ENCODE peak calls at places on chromosomes 6 and 20, in ten cellular contexts. A is PC-9; Z is endothelial cell; H is neural crest cell; L is CD4-positive, alpha-beta T cell; J is esophagus muscularis mucosa; Y is nephron progenitor cell; I is K562; D is cardiac muscle cell; N is sigmoid colon. U is an unnamed sample.

GRCh38 chr6:19322691-19323470 is 514.3 kb upstream of the ID4 start:
- DNase-seq in A (no peak), Z (no peak), H (no peak), L (no peak), J (no peak), Y (no peak), I (no peak), D (no peak), N (no peak), U (no peak)

GRCh38 chr6:17986656-17987575 is 519 bp downstream of the KIF13A start:
- DNase-seq in A (no peak), Z (peak), H (peak), L (no peak), J (no peak), Y (peak), I (peak), D (peak), N (peak), U (peak)

GRCh38 chr20:38304845-38305447 is 990 bp downstream of the BPI start:
- DNase-seq in A (no peak), Z (peak), H (no peak), L (no peak), J (no peak), Y (peak), I (peak), D (peak), N (no peak), U (peak)

GRCh38 chr6:74087898-74088297 is 391.9 kb downstream of the CD109 start:
- DNase-seq in A (no peak), Z (no peak), H (no peak), L (no peak), J (no peak), Y (no peak), I (no peak), D (no peak), N (no peak), U (peak)

GRCh38 chr6:140541288-140541687 is 1166.8 kb upstream of the CITED2 start:
- DNase-seq in A (no peak), Z (no peak), H (no peak), L (no peak), J (no peak), Y (no peak), I (no peak), D (no peak), N (no peak), U (no peak)

GRCh38 chr20:53138454-53139291 is 166.5 kb downstream of the TSHZ2 start:
- DNase-seq in A (no peak), Z (no peak), H (no peak), L (no peak), J (no peak), Y (no peak), I (no peak), D (no peak), N (no peak), U (no peak)

GRCh38 chr6:14804444-14805210 is 441.2 kb upstream of the JARID2 start:
- DNase-seq in A (no peak), Z (no peak), H (no peak), L (no peak), J (no peak), Y (no peak), I (peak), D (peak), N (peak), U (no peak)

GRCh38 chr20:16011061-16011460 is 562.2 kb downstream of the KIF16B start:
- DNase-seq in A (no peak), Z (no peak), H (no peak), L (no peak), J (no peak), Y (no peak), I (no peak), D (no peak), N (no peak), U (no peak)

GRCh38 chr6:33298773-33299236 is at the start of gene RGL2:
- DNase-seq in A (peak), Z (peak), H (no peak), L (peak), J (peak), Y (peak), I (peak), D (peak), N (peak), U (peak)

GRCh38 chr6:117440558-117441525 is 15.1 kb upstream of the ROS1 start:
- DNase-seq in A (peak), Z (no peak), H (no peak), L (no peak), J (no peak), Y (no peak), I (no peak), D (no peak), N (no peak), U (no peak)

GRCh38 chr20:41352666-41353065 is 12.0 kb downstream of the LPIN3 start:
- DNase-seq in A (no peak), Z (no peak), H (no peak), L (no peak), J (no peak), Y (no peak), I (no peak), D (no peak), N (no peak), U (peak)

GRCh38 chr6:31884528-31885035 is 5.8 kb upstream of the SLC44A4 start:
- DNase-seq in A (no peak), Z (no peak), H (no peak), L (no peak), J (no peak), Y (no peak), I (no peak), D (no peak), N (no peak), U (no peak)

GRCh38 chr20:59697082-59697481 is 92.7 kb downstream of the PHACTR3 start:
- DNase-seq in A (no peak), Z (no peak), H (no peak), L (no peak), J (no peak), Y (no peak), I (no peak), D (no peak), N (no peak), U (no peak)

GRCh38 chr6:30942338-30943060 is 1.7 kb downstream of the MUCL3 start:
- DNase-seq in A (peak), Z (peak), H (peak), L (no peak), J (no peak), Y (peak), I (peak), D (peak), N (peak), U (peak)

DNA sequence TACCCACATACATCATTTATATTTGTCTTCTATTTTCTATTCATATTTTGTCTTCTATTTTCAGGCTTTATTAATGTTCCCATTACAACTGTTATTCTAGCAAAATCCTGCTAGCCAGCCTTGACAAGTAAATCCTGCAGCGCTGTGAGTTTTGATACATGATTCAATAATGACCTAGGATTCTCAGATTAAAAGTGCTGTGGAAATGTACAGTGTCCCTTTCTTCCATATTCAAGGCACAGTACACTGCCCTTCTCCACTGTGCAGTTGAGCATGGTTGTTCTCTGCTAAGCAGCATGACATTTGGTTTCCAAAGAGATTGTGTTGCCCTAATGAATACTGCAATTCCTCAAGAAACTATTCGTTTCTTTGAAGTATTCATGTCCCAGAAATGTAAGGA is 5.8 kb upstream of the HEY2 start:
- DNase-seq in A (no peak), Z (no peak), H (no peak), L (no peak), J (no peak), Y (no peak), I (no peak), D (no peak), N (no peak), U (no peak)
- TF ChIP-seq CTCF in A (no peak), Z (no peak), H (no peak), L (no peak), J (no peak), Y (no peak), I (no peak), D (no peak), N (no peak), U (no peak)

DNA sequence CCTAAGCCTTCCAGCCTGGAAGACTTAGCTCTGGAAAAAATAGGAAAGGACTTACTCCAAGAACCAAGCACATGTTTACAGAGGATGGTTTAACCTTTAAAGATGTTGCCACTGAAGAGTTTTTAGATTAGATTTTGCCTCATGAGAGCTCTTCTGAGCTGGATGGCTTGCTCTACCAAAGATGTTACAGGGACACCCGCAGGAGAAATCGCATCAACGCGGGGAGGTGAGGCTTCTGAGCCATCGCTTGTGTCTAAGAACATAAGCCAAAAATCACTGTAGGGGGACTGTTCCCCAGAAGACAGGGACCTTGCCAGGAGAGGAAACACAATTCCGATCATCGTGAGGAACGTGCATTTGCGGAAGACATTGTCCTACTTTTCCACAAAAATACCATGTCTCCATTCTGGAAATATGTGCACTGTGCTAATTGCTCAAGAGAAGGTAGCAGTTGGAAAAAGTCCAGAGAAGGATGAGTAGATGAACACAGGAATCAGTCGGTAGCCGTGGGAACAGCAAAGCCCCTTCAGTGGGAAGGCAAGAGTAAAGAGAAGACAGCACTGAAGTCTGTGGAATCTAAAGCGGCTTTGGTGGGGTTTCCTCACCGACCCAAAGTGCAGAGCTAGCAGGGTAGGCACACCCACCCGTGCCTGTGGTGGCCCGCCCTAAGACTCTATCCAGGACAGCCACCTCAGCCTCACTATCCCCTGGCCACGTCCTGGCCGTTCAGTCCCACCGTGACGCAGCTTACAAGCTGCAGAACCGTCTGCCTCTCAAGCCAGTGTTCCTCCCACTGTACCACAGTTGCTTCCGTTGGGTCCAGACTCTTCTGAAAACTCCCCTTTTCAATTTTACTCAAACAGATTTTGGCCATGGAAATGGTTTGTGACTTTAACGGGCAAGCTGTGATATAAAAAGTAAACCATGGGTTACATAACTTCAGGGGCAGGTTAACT is 334.8 kb downstream of the NRN1 start:
- DNase-seq in A (no peak), Z (no peak), H (no peak), L (no peak), J (no peak), Y (no peak), I (peak), D (no peak), N (peak), U (peak)
- TF ChIP-seq CTCF in A (no peak), Z (no peak), H (no peak), L (no peak), J (no peak), Y (no peak), I (peak), D (no peak), N (no peak), U (peak)

GRCh38 chr20:17657898-17658647 is 24.0 kb downstream of the RRBP1 start:
- DNase-seq in A (no peak), Z (no peak), H (no peak), L (no peak), J (no peak), Y (no peak), I (no peak), D (no peak), N (peak), U (no peak)

GRCh38 chr20:17661121-17661744 is 20.8 kb downstream of the RRBP1 start:
- DNase-seq in A (no peak), Z (no peak), H (no peak), L (no peak), J (no peak), Y (no peak), I (no peak), D (no peak), N (peak), U (no peak)

GRCh38 chr20:17660667-17661066 is 21.4 kb downstream of the RRBP1 start:
- DNase-seq in A (no peak), Z (no peak), H (no peak), L (no peak), J (no peak), Y (no peak), I (peak), D (no peak), N (peak), U (no peak)

GRCh38 chr20:17658648-17658993 is 23.4 kb downstream of the RRBP1 start:
- DNase-seq in A (no peak), Z (no peak), H (no peak), L (no peak), J (no peak), Y (no peak), I (no peak), D (no peak), N (peak), U (no peak)

GRCh38 chr20:17659801-17660200 is 22.2 kb downstream of the RRBP1 start:
- DNase-seq in A (no peak), Z (no peak), H (no peak), L (no peak), J (no peak), Y (no peak), I (no peak), D (no peak), N (peak), U (peak)
- TF ChIP-seq CTCF in A (no peak), Z (peak), H (peak), L (no peak), J (no peak), Y (no peak), I (no peak), D (no peak), N (no peak), U (no peak)

DNA sequence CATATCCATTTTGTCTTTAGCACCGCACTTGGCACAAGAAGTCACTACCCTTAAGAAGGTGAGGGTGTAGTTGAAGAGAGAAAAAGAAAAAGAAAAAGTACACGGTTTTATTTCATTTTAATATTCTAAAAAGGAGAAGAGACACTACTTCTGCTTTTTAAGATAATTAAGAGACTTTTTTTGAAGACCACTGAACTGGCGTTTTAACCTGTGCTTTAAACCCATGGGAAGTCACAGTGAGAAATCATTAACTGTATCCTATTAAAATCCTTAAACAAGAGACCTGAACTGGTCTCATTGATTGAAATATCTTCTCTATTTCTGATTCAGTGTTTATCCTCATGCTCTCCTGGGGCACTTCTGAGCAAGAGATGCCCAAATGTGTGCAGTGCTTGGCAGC is 243.5 kb downstream of the TMEM242 start:
- DNase-seq in A (no peak), Z (no peak), H (no peak), L (no peak), J (no peak), Y (no peak), I (no peak), D (no peak), N (no peak), U (no peak)
- TF ChIP-seq CTCF in A (no peak), Z (no peak), H (no peak), L (no peak), J (no peak), Y (no peak), I (no peak), D (no peak), N (no peak), U (no peak)

U was measured in GM23338.